ENCODE peak calls at places on chromosomes 2 and 18, in eight cellular contexts. I, F, E, Z, L, B, T and Q are unnamed samples.
A peak's percentile ranks its signal among the peaks of the same experiment; 100 is the strongest.

GRCh38 chr18:56038258-56039030 is 450.5 kb upstream of the TCF4 start:
- DNase-seq in I (no peak), F (no peak), E (no peak), Z (no peak), L (no peak), B (no peak), T (no peak), Q (no peak)

GRCh38 chr2:231146656-231147055 is 21.8 kb upstream of the HTR2B start:
- DNase-seq in I (no peak), F (no peak), E (no peak), Z (no peak), L (no peak), B (no peak), T (no peak), Q (no peak)

GRCh38 chr2:146312899-146313298 is 1531.9 kb upstream of the ACVR2A start:
- DNase-seq in I (peak; percentile 58), F (no peak), E (no peak), Z (peak; percentile 50), L (no peak), B (peak; percentile 73), T (no peak), Q (no peak)

GRCh38 chr2:223007531-223007930 is 44.5 kb upstream of the KCNE4 start:
- DNase-seq in I (no peak), F (no peak), E (no peak), Z (peak; percentile 79), L (no peak), B (peak; percentile 84), T (no peak), Q (no peak)

GRCh38 chr2:192574552-192574951 is 379.8 kb upstream of the TMEFF2 start:
- DNase-seq in I (no peak), F (no peak), E (no peak), Z (no peak), L (no peak), B (no peak), T (no peak), Q (no peak)

GRCh38 chr2:207385903-207386302 is 143.9 kb upstream of the CREB1 start:
- DNase-seq in I (peak; percentile 72), F (no peak), E (no peak), Z (peak; percentile 80), L (no peak), B (peak; percentile 83), T (no peak), Q (no peak)

GRCh38 chr2:81835318-81836000 is 1530.9 kb upstream of the LRRTM1 start:
- DNase-seq in I (peak; percentile 29), F (no peak), E (no peak), Z (no peak), L (no peak), B (peak; percentile 1), T (no peak), Q (no peak)

GRCh38 chr18:58605027-58606020 is 23.6 kb downstream of the ALPK2 start:
- DNase-seq in I (peak; percentile 72), F (no peak), E (no peak), Z (peak; percentile 87), L (no peak), B (peak; percentile 88), T (no peak), Q (no peak)

GRCh38 chr2:41940715-41941114 is 107.1 kb upstream of the PKDCC start:
- DNase-seq in I (peak; percentile 93), F (no peak), E (no peak), Z (peak; percentile 46), L (no peak), B (no peak), T (no peak), Q (no peak)

DNA sequence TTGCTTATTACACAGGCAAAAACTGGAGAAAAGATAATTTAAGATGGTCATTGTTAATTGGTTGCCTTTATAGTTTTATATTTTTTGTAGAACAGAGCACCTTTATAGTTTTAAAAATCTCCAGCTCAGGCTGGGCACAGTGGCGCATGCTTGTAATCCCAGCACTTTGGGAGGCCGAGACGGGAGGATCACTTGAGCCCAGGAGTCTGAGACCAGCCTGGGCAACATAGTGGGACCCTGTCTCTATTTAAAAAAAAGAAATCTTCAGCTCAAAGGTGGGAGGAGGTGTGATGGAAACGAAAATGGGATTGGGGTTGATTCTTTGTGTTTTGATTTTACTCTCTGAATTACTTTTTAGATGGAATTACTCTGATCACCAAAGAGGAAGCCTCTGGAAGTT is 85.4 kb downstream of the XRCC5 start:
- DNase-seq in I (no peak), F (no peak), E (no peak), Z (no peak), L (no peak), B (no peak), T (no peak), Q (no peak)
- H3K4me3 ChIP-seq in I (no peak overlapping the region), F (no peak overlapping the region), E (no peak overlapping the region), Z (no peak overlapping the region), L (no peak overlapping the region), B (no peak overlapping the region), T (no peak overlapping the region), Q (no peak overlapping the region)

DNA sequence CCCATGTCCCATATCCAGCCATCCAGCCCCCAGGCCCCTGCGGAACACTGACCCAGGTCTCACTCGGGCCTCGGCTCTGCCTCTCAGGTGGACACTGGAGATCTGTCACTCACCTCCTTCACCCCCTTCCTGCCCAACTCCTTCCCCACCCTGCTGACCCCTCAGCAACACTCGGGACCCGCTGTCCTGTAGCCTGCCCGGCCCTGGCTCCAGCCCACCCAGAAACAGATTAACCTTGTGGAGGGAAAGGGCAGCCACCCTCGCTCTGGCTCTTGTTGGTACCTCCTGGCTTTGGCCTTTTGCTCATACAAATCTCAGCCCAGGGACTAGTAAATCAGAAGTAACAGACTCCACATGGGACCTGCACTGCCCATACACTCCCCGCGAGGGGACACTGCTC is 29.8 kb upstream of the PRLH start:
- DNase-seq in I (no peak), F (no peak), E (no peak), Z (no peak), L (no peak), B (no peak), T (no peak), Q (no peak)
- H3K4me3 ChIP-seq in I (no peak overlapping the region), F (no peak overlapping the region), E (no peak overlapping the region), Z (no peak overlapping the region), L (no peak overlapping the region), B (no peak overlapping the region), T (no peak overlapping the region), Q (no peak overlapping the region)

GRCh38 chr2:156320491-156320896 is 12.0 kb downstream of the NR4A2 start:
- DNase-seq in I (peak; percentile 51), F (peak; percentile 57), E (peak; percentile 38), Z (no peak), L (peak; percentile 52), B (peak; percentile 49), T (no peak), Q (no peak)

GRCh38 chr2:156321243-156321904 is 11.1 kb downstream of the NR4A2 start:
- DNase-seq in I (no peak), F (peak; percentile 46), E (peak; percentile 44), Z (no peak), L (peak; percentile 65), B (no peak), T (no peak), Q (no peak)

GRCh38 chr2:156323754-156324153 is 8.8 kb downstream of the NR4A2 start:
- DNase-seq in I (no peak), F (no peak), E (no peak), Z (no peak), L (no peak), B (no peak), T (no peak), Q (no peak)

GRCh38 chr2:156322681-156323211 is 9.8 kb downstream of the NR4A2 start:
- DNase-seq in I (no peak), F (peak; percentile 62), E (no peak), Z (no peak), L (peak; percentile 41), B (no peak), T (no peak), Q (no peak)

GRCh38 chr2:156322103-156322671 is 10.3 kb downstream of the NR4A2 start:
- DNase-seq in I (no peak), F (no peak), E (no peak), Z (no peak), L (peak; percentile 56), B (no peak), T (no peak), Q (no peak)
- H3K4me3 ChIP-seq in I (peak overlapping the region; percentile 14), F (peak overlapping the region; percentile 36), E (peak overlapping the region; percentile 57), Z (no peak overlapping the region), L (no peak overlapping the region), B (no peak overlapping the region), T (peak overlapping the region; percentile 55), Q (no peak overlapping the region)

DNA sequence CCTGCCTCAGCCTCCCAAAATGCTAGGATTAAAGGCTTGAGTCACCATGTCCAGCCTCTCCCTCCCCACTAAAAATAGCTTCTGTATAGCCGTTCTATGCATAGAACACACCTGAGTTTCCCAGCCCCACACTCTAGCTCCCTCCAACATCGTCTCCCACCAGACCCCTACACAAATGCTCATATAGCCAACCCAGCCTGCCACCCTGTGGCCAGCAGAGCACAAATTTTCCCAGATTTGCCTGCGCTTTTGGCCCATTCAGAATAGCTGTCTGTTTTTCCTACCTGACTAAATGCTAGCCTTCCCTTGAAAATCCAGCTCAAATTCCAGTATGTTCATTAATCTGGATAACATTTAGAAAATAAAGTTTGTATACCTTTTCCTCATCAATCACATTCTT is 22.8 kb downstream of the TRABD2A start:
- DNase-seq in I (peak; percentile 24), F (peak; percentile 54), E (no peak), Z (no peak), L (no peak), B (no peak), T (no peak), Q (peak; percentile 69)
- H3K4me3 ChIP-seq in I (no peak overlapping the region), F (no peak overlapping the region), E (no peak overlapping the region), Z (no peak overlapping the region), L (no peak overlapping the region), B (no peak overlapping the region), T (no peak overlapping the region), Q (no peak overlapping the region)

GRCh38 chr2:18412980-18413793 is 147.3 kb downstream of the RDH14 start:
- DNase-seq in I (peak; percentile 34), F (no peak), E (no peak), Z (peak; percentile 50), L (no peak), B (peak; percentile 60), T (no peak), Q (no peak)
- H3K4me3 ChIP-seq in I (no peak overlapping the region), F (no peak overlapping the region), E (no peak overlapping the region), Z (no peak overlapping the region), L (no peak overlapping the region), B (peak overlapping the region; percentile 31), T (no peak overlapping the region), Q (no peak overlapping the region)

GRCh38 chr18:45690975-45691815 is 32.8 kb upstream of the SLC14A1 start:
- DNase-seq in I (peak; percentile 85), F (peak; percentile 87), E (peak; percentile 82), Z (peak; percentile 82), L (peak; percentile 82), B (peak; percentile 86), T (peak; percentile 80), Q (peak; percentile 90)
- H3K4me3 ChIP-seq in I (no peak overlapping the region), F (no peak overlapping the region), E (no peak overlapping the region), Z (no peak overlapping the region), L (no peak overlapping the region), B (no peak overlapping the region), T (no peak overlapping the region), Q (no peak overlapping the region)